ENCODE peak calls at places on chromosomes 3 and 15, in seven cellular contexts. B is esophagus muscularis mucosa, Z is HCT116, P is endothelial cell of umbilical vein, R is HepG2, U is transverse colon, J is H1. W is an unnamed sample.

GRCh38 chr3:154893813-154894212 is 186.3 kb upstream of the MME start:
- DNase-seq in R (no peak), J (no peak), P (no peak), U (no peak), Z (no peak), B (no peak), W (no peak)

GRCh38 chr3:197305854-197306253 is 7.4 kb upstream of the DLG1 start:
- DNase-seq in J (no peak), U (no peak), Z (no peak), B (no peak), P (no peak), R (no peak), W (no peak)

GRCh38 chr3:32453346-32453745 is 49.3 kb downstream of the CMTM6 start:
- DNase-seq in Z (no peak), B (peak; percentile 19), P (no peak), U (no peak), J (no peak), R (no peak), W (no peak)

GRCh38 chr15:34987182-34987488 is 952 bp downstream of the ZNF770 start:
- DNase-seq in J (no peak), Z (no peak), B (no peak), P (peak; percentile 30), R (no peak), U (no peak), W (no peak)

GRCh38 chr15:48221885-48222284 is 15.8 kb downstream of the SLC12A1 start:
- DNase-seq in B (no peak), Z (no peak), P (no peak), J (no peak), U (no peak), R (no peak), W (no peak)

GRCh38 chr3:143843607-143844006 is 4.7 kb downstream of the SLC9A9 start:
- DNase-seq in B (no peak), J (no peak), P (no peak), U (no peak), Z (no peak), R (no peak), W (no peak)

GRCh38 chr15:90388462-90389182 is 580 bp downstream of the IQGAP1 start:
- DNase-seq in R (peak; percentile 17), P (peak; percentile 48), J (peak; percentile 73), U (peak; percentile 73), Z (no peak), B (peak; percentile 93), W (peak; percentile 95)

GRCh38 chr3:189324538-189325138 is 152.9 kb downstream of the TPRG1 start:
- DNase-seq in U (peak; percentile 84), J (no peak), Z (peak; percentile 99), P (peak; percentile 10), B (no peak), R (peak; percentile 85), W (peak; percentile 80)

GRCh38 chr15:83854314-83854713 is 200.4 kb downstream of the ADAMTSL3 start:
- DNase-seq in B (no peak), R (no peak), U (no peak), P (no peak), Z (peak; percentile 48), J (no peak), W (no peak)

GRCh38 chr3:144257381-144257780 is 285.8 kb downstream of the DIPK2A start:
- DNase-seq in Z (no peak), U (no peak), P (no peak), J (no peak), R (no peak), B (no peak), W (no peak)

GRCh38 chr3:120496278-120496975 is 45.6 kb upstream of the FSTL1 start:
- DNase-seq in J (no peak), U (no peak), P (peak; percentile 69), Z (no peak), B (peak; percentile 42), R (no peak), W (no peak)

GRCh38 chr3:72171461-72171860 is 386.5 kb upstream of the PROK2 start:
- DNase-seq in P (no peak), J (no peak), R (no peak), Z (no peak), B (no peak), U (no peak), W (no peak)

GRCh38 chr15:100186960-100187359 is 154.8 kb downstream of the ADAMTS17 start:
- DNase-seq in P (no peak), U (no peak), B (no peak), R (no peak), Z (no peak), J (no peak), W (no peak)

GRCh38 chr3:143078883-143079282 is 40.7 kb upstream of the CHST2 start:
- DNase-seq in R (no peak), U (no peak), Z (no peak), B (peak; percentile 60), J (no peak), P (no peak), W (no peak)

DNA sequence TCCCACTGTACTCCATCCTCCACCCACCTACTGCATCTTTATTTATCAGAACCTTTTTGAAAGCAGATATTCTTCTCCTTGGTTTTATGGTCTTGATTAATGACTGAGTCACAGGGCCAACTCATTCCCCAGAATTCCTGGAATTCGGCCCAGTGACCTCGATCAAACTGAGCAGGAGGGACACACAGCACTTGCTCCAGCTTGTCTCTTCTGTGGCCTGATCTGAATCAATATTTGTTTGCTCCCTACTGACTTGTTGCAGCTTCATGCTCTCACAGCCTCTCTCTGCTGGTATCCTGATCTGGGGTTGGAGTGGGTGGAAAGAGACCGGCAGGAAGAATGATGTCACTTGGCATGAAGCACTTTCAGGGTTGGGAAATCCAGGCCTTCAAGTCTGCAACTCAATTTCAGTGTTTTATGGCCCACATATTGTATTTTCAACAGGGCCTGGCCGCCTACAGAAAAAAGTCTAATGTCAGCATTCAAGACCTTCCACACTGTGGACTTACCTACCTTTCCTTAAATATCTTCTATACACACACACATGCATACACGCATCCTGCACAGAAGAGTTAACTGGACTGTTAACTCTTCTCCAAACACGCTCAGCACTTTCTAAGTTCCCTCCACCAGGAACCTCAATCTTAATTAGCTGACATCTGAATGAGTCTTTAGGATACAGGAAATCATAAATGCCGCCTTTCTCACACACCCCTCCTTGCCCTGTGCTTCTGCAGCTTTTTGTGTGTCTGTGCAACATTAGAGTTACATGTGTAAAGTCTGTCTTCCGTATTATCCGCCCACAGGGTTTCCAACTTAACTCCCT is 4.6 kb downstream of the ANXA2 start:
- DNase-seq in Z (peak; percentile 98), P (peak; percentile 94), R (peak; percentile 99), B (no peak), J (no peak), U (peak; percentile 72), W (no peak)
- H3K4me3 ChIP-seq in Z (peak overlapping the region; percentile 61), P (no peak overlapping the region), R (no peak overlapping the region), B (peak overlapping the region; percentile 32), J (no peak overlapping the region), U (no peak overlapping the region), W (no peak overlapping the region)

GRCh38 chr15:57196865-57197264 is 179.4 kb upstream of the CGNL1 start:
- DNase-seq in R (no peak), P (no peak), U (no peak), B (no peak), Z (no peak), J (no peak), W (no peak)

GRCh38 chr15:57203906-57204305 is 172.4 kb upstream of the CGNL1 start:
- DNase-seq in J (no peak), P (no peak), Z (no peak), U (no peak), B (no peak), R (no peak), W (no peak)

GRCh38 chr15:57201578-57201977 is 174.7 kb upstream of the CGNL1 start:
- DNase-seq in J (no peak), P (no peak), B (no peak), Z (no peak), R (no peak), U (no peak), W (no peak)

GRCh38 chr15:57198654-57199241 is 177.6 kb upstream of the CGNL1 start:
- DNase-seq in Z (no peak), B (no peak), R (no peak), P (peak; percentile 67), U (peak; percentile 34), J (no peak), W (no peak)
- TF ChIP-seq POLR2AphosphoS5 in Z (no peak), B (no peak), R (no peak), P (no peak), U (no peak), J (no peak), W (no peak)

DNA sequence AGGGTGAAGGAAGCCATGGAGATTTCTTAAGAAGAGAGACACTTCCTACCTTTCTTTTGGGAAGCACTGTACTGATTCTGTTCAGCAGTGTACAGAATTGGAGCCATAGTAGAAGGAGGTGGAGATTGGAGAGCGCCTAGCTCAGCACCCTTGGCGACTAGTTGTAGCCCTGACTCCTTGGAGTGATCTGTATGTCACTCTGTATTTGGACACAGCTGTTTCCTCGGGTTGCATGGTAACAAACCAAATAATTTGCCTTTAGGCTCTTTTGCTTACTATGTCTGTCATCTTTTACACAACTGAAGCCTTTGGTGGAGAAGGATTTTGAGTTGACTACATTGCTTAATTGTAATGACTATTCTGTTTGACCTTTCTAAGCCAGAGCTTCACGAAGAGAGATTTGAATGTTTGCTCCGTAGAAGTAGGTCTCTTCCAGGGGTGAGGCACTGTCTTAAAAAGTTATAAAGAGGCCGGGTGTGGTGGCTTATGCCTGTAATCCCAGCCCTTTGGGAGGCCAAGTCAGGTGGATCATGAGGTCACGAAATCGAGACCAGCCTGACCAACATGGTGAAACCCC is 77.1 kb downstream of the AKAP13 start:
- DNase-seq in U (peak; percentile 37), J (no peak), R (no peak), Z (no peak), B (no peak), P (no peak), W (no peak)
- TF ChIP-seq POLR2A in U (no peak), J (no peak), R (no peak), Z (no peak), B (no peak), P (no peak), W (no peak)

DNA sequence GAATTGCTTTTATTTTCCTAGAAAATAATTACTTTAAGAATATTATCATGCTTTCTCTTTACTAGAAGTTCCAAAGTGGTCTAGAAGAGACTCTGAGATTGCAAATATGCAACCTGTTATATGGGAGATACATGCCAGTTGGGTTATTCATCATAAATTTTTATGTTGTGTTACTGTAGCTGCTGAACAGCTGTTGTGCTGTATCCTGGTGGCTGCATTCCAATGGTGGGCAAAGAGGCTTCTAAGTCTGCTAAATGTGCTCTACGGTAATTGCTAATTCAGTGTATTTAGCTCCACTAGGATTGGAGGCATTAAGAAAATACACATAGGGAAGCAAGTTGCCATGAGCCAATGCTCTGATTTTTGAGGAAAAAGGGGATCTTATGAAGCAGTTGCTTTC is 409.0 kb downstream of the TUSC7 start:
- DNase-seq in Z (no peak), J (no peak), U (no peak), P (no peak), R (no peak), B (no peak), W (no peak)
- H3K4me3 ChIP-seq in Z (no peak overlapping the region), J (no peak overlapping the region), U (no peak overlapping the region), P (no peak overlapping the region), R (no peak overlapping the region), B (no peak overlapping the region), W (no peak overlapping the region)